ENCODE peak calls at places on chromosomes 12 and 14, in ten cellular contexts. Y, A, U, W, K, M, X, T, O and D are unnamed samples.

GRCh38 chr14:55354500-55354899 is 57.1 kb downstream of the ATG14 start:
- DNase-seq in K (peak), W (no peak), T (peak), M (no peak), A (peak), Y (peak), O (peak), U (peak), X (peak), D (peak)

GRCh38 chr14:54674342-54674741 is 107.4 kb downstream of the SAMD4A start:
- DNase-seq in X (no peak), K (no peak), Y (no peak), W (no peak), T (no peak), O (no peak), M (no peak), A (no peak), U (no peak), D (no peak)

GRCh38 chr12:54197037-54197909 is 8.5 kb upstream of the SMUG1 start:
- DNase-seq in X (no peak), U (no peak), A (no peak), Y (no peak), T (no peak), O (no peak), K (no peak), M (no peak), W (no peak), D (no peak)

GRCh38 chr12:47147749-47148148 is 68.0 kb upstream of the AMIGO2 start:
- DNase-seq in T (no peak), A (no peak), O (no peak), K (no peak), X (no peak), U (no peak), Y (no peak), W (no peak), M (no peak), D (no peak)

GRCh38 chr12:109910969-109911348 is 10.9 kb downstream of the TCHP start:
- DNase-seq in A (no peak), T (peak), X (no peak), K (no peak), U (no peak), O (no peak), M (no peak), W (no peak), Y (peak), D (no peak)

GRCh38 chr12:113359939-113360748 is 1.8 kb downstream of the PLBD2 start:
- DNase-seq in A (no peak), U (no peak), W (no peak), K (no peak), Y (no peak), T (no peak), X (no peak), M (no peak), O (no peak), D (no peak)

GRCh38 chr14:73764881-73765280 is 50.7 kb upstream of the PNMA1 start:
- DNase-seq in A (peak), K (peak), U (no peak), W (no peak), Y (no peak), T (peak), O (peak), M (no peak), X (peak), D (peak)

GRCh38 chr12:50112456-50113218 is 601 bp downstream of the COX14 start:
- DNase-seq in U (no peak), Y (no peak), A (no peak), T (peak), K (no peak), W (no peak), M (no peak), X (no peak), O (peak), D (peak)

GRCh38 chr12:115683240-115683765 is 594.2 kb downstream of the MED13L start:
- DNase-seq in X (no peak), T (no peak), U (no peak), A (no peak), K (no peak), O (no peak), M (no peak), Y (no peak), W (no peak), D (no peak)

GRCh38 chr14:61472025-61472672 is 150.8 kb downstream of the PRKCH start:
- DNase-seq in X (peak), Y (peak), T (peak), W (peak), A (no peak), O (peak), M (peak), U (peak), K (no peak), D (no peak)

GRCh38 chr14:101371691-101372493 is 189.4 kb upstream of the DIO3 start:
- DNase-seq in U (no peak), Y (no peak), T (no peak), M (no peak), W (no peak), A (no peak), K (no peak), X (no peak), O (no peak), D (no peak)

GRCh38 chr12:45794422-45794821 is 64.9 kb downstream of the ARID2 start:
- DNase-seq in W (no peak), O (no peak), U (no peak), X (no peak), A (no peak), K (no peak), T (no peak), Y (no peak), M (no peak), D (no peak)

GRCh38 chr14:102545461-102546265 is 36.1 kb upstream of the ANKRD9 start:
- DNase-seq in A (no peak), K (no peak), Y (no peak), U (no peak), T (no peak), O (no peak), M (peak), X (peak), W (no peak), D (no peak)

GRCh38 chr12:46386877-46387629 is 14.5 kb upstream of the SLC38A2 start:
- DNase-seq in Y (peak), W (no peak), T (peak), X (no peak), U (no peak), K (peak), A (peak), M (no peak), O (no peak), D (no peak)

GRCh38 chr12:109098142-109098652 is 800 bp downstream of the UNG start:
- DNase-seq in W (no peak), M (no peak), Y (no peak), X (no peak), T (no peak), K (no peak), A (peak), O (peak), U (no peak), D (no peak)

GRCh38 chr12:20696181-20696580 is 1.0 kb downstream of the SLCO1C1 start:
- DNase-seq in T (no peak), A (no peak), W (no peak), K (peak), U (no peak), O (no peak), Y (no peak), M (no peak), X (no peak), D (no peak)